ENCODE peak calls at places on chromosomes 1 and 21, in four cellular contexts. Y, O, Z and G are unnamed samples.

GRCh38 chr1:51330331-51331201 is at the start of gene TTC39A:
- DNase-seq in Y (no peak), O (no peak), Z (no peak), G (no peak)

GRCh38 chr21:27513016-27513415 is 546.1 kb upstream of the ADAMTS5 start:
- DNase-seq in Y (no peak), Z (no peak), O (no peak), G (no peak)

GRCh38 chr1:150152772-150153461 is 3.2 kb downstream of the PLEKHO1 start:
- DNase-seq in Z (no peak), O (peak), Y (peak), G (no peak)

GRCh38 chr1:8598783-8599182 is 218.7 kb downstream of the RERE start:
- DNase-seq in Z (no peak), Y (peak), O (no peak), G (no peak)

GRCh38 chr1:212915245-212916091 is 34.9 kb upstream of the VASH2 start:
- DNase-seq in Z (no peak), O (peak), Y (peak), G (peak)

GRCh38 chr1:205676002-205676401 is 4.3 kb downstream of the SLC45A3 start:
- DNase-seq in Z (no peak), Y (no peak), O (no peak), G (no peak)

GRCh38 chr1:174692313-174692712 is 244.5 kb downstream of the GPR52 start:
- DNase-seq in O (peak), Y (peak), Z (no peak), G (no peak)

GRCh38 chr1:232568331-232568852 is 61.5 kb downstream of the SIPA1L2 start:
- DNase-seq in Y (no peak), Z (no peak), O (no peak), G (no peak)

GRCh38 chr1:190658907-190659306 is 181.2 kb upstream of the BRINP3 start:
- DNase-seq in Y (peak), O (no peak), Z (no peak), G (no peak)

GRCh38 chr1:91440845-91441244 is 36.2 kb upstream of the HFM1 start:
- DNase-seq in O (peak), Y (no peak), Z (no peak), G (no peak)

GRCh38 chr1:242623118-242623517 is 98.6 kb upstream of the PLD5 start:
- DNase-seq in Z (no peak), Y (no peak), O (no peak), G (no peak)

DNA sequence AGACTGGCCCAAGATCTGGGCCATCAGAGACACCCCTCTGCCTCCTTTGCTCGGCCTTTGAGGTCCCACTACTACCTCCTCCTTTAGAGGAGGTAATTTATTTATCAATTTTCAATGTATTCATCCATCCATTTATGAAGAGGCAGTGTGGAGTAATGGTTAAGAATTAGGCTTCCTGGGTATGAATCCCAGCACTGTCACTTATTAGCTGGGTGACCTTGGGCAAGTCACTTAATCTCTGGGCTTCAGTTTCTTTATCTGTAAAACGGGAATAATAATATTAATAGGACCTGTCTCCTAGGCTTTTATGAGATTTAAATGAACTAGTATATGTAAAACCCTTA is 1.7 kb downstream of the NR0B2 start:
- DNase-seq in Y (no peak), O (no peak), Z (no peak), G (no peak)
- H4K5ac ChIP-seq in Y (no peak), O (no peak), Z (no peak), G (no peak)

DNA sequence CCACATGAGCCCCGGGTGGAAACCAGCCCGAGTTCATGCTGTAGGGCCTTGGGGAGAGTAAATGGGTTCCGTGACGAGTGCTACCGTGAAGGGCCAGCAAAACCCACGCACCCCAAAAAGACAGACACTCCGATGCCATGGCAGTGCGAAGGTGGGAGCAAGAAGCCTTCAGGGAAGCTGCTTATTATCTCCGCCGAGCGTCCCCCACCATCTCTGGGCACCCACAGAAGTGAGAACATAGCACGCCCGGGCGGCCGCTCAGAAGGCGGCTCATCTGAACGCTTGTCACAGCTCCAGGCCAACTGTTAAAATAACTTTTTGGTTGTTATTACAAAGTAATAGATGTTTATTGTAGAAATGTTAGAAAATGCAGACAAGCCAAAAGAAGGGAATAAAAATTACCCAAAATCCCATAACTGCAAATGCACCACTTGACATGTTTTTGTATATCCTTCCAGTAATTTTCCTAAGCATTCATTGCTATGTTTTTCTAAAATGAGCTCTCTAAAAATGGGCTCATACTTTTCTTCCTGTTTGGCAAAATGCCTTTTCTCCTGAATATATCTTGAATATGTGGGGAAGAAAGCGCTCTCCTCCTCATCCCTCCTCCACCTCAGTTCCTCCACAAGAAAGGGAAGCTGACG is 234.9 kb downstream of the NPHP4 start:
- DNase-seq in O (no peak), Y (no peak), Z (no peak), G (no peak)
- H4K5ac ChIP-seq in O (no peak), Y (no peak), Z (no peak), G (no peak)

GRCh38 chr1:161886589-161886988 is 120.5 kb downstream of the ATF6 start:
- DNase-seq in Z (no peak), O (no peak), Y (no peak), G (no peak)
- H4K5ac ChIP-seq in Z (no peak), O (no peak), Y (no peak), G (no peak)

DNA sequence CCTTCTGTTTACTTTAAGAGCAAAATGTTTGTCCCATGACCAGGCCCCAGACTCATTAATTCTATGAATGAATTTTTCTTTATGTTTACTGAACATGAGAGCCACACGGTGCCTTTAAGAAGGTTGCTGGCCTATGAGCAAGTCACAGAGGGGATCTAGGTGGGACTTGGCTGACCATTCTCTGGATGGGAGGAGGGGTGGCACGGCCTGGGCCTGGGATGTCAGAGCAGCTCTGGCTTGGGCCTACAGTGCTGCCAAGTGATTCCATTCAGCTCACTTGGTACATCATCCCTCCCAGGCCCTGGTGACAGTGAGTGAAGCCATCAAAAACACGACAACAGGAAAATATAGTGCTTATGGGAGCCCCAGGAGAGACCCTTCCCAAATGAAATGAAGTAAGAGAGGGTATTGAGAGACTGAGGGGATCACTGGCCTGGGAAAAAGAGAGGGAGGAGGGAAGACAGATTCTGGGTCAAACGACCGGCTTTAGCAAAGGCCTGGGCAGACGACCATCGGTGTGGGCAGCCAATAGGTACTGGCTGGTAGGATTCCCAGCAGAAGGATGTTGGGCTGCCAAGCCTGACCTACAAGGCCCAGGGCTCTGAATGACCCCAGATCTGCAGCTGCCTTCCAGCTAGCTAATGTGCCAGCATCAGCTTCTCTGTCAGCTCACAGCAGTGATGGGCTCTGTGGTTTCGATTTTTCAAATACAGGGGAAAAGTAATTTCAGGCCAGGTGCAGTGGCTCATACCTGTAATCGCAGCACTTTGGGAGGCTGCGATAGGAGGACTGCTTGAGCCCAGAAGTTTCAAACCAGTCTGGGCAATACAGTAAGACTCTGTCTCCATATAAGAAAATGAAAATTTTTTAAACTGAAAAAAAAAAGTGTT is 3.3 kb downstream of the TMEM53 start:
- DNase-seq in Z (no peak), Y (no peak), O (no peak), G (no peak)
- H4K5ac ChIP-seq in Z (no peak), Y (no peak), O (no peak), G (no peak)